ENCODE peak calls at places on chromosome 9, in four cellular contexts. One of them, this sample, is unnamed.
A peak's percentile ranks its signal among the peaks of the same experiment; 100 is the strongest.

GRCh38 chr9:136762915-136763648 is 1.2 kb downstream of the LCN15 start:
- DNase-seq in HFF-Myc: no peak
- DNase-seq in iris pigment epithelial cell: no peak
- DNase-seq in mesenteric fat pad: no peak
- DNase-seq in this sample: no peak

GRCh38 chr9:76087978-76088377 is 197.5 kb downstream of the PCSK5 start:
- DNase-seq in mesenteric fat pad: no peak
- DNase-seq in iris pigment epithelial cell: no peak
- DNase-seq in HFF-Myc: no peak
- DNase-seq in this sample: no peak

GRCh38 chr9:124040935-124041816 is 29.6 kb downstream of the LHX2 start:
- DNase-seq in HFF-Myc: no peak
- DNase-seq in iris pigment epithelial cell: no peak
- DNase-seq in mesenteric fat pad: no peak
- DNase-seq in this sample: peak; percentile 41

GRCh38 chr9:129932303-129933151 is 97.3 kb downstream of the USP20 start:
- DNase-seq in HFF-Myc: no peak
- DNase-seq in iris pigment epithelial cell: peak; percentile 38
- DNase-seq in mesenteric fat pad: no peak
- DNase-seq in this sample: no peak

GRCh38 chr9:114906922-114907571 is 23.3 kb downstream of the TNFSF8 start:
- DNase-seq in HFF-Myc: no peak
- DNase-seq in mesenteric fat pad: no peak
- DNase-seq in iris pigment epithelial cell: peak; percentile 55
- DNase-seq in this sample: peak; percentile 42

GRCh38 chr9:91682806-91683205 is 259.2 kb upstream of the NFIL3 start:
- DNase-seq in HFF-Myc: no peak
- DNase-seq in iris pigment epithelial cell: peak; percentile 27
- DNase-seq in mesenteric fat pad: no peak
- DNase-seq in this sample: no peak

GRCh38 chr9:86298873-86299272 is 16.5 kb upstream of the ISCA1 start:
- DNase-seq in mesenteric fat pad: no peak
- DNase-seq in iris pigment epithelial cell: no peak
- DNase-seq in HFF-Myc: no peak
- DNase-seq in this sample: peak; percentile 81

GRCh38 chr9:38087934-38088925 is 19.2 kb upstream of the SHB start:
- DNase-seq in mesenteric fat pad: no peak
- DNase-seq in iris pigment epithelial cell: no peak
- DNase-seq in HFF-Myc: no peak
- DNase-seq in this sample: peak; percentile 79

GRCh38 chr9:19224563-19224962 is 5.9 kb upstream of the DENND4C start:
- DNase-seq in iris pigment epithelial cell: no peak
- DNase-seq in mesenteric fat pad: no peak
- DNase-seq in HFF-Myc: no peak
- DNase-seq in this sample: no peak

GRCh38 chr9:73200694-73201432 is 49.2 kb downstream of the ANXA1 start:
- DNase-seq in HFF-Myc: no peak
- DNase-seq in iris pigment epithelial cell: peak; percentile 33
- DNase-seq in mesenteric fat pad: no peak
- DNase-seq in this sample: no peak

GRCh38 chr9:136624184-136624951 is 38.3 kb upstream of the EGFL7 start:
- DNase-seq in mesenteric fat pad: no peak
- DNase-seq in HFF-Myc: no peak
- DNase-seq in iris pigment epithelial cell: no peak
- DNase-seq in this sample: no peak

GRCh38 chr9:136663311-136663679 is 579 bp downstream of the EGFL7 start:
- DNase-seq in HFF-Myc: no peak
- DNase-seq in mesenteric fat pad: no peak
- DNase-seq in iris pigment epithelial cell: no peak
- DNase-seq in this sample: no peak

GRCh38 chr9:7394007-7394774 is 405.4 kb downstream of the DMAC1 start:
- DNase-seq in iris pigment epithelial cell: no peak
- DNase-seq in HFF-Myc: no peak
- DNase-seq in mesenteric fat pad: no peak
- DNase-seq in this sample: no peak

This sample was measured in thyroid gland.